ENCODE peak calls at places on chromosomes 6 and 20, in six cellular contexts. K is AG10803, M is BJ, N is RWPE2, L is heart left ventricle, Z is IMR-90. S is an unnamed sample.

GRCh38 chr6:106724848-106725247 is 95.5 kb downstream of the QRSL1 start:
- DNase-seq in K (no peak), M (no peak), N (no peak), L (no peak), Z (no peak), S (no peak)

GRCh38 chr6:5682530-5682929 is 324.2 kb downstream of the NRN1 start:
- DNase-seq in K (no peak), M (no peak), N (no peak), L (no peak), Z (no peak), S (no peak)

GRCh38 chr6:158016571-158017383 is 35.1 kb downstream of the SYNJ2 start:
- DNase-seq in K (peak), M (no peak), N (peak), L (no peak), Z (no peak), S (no peak)

GRCh38 chr6:42963855-42964605 is 3.5 kb downstream of the GNMT start:
- DNase-seq in K (peak), M (no peak), N (no peak), L (no peak), Z (peak), S (no peak)

GRCh38 chr20:31857861-31858835 is 12.2 kb downstream of the DUSP15 start:
- DNase-seq in K (no peak), M (no peak), N (peak), L (no peak), Z (no peak), S (no peak)

GRCh38 chr6:169252805-169253189 is 849 bp downstream of the THBS2 start:
- DNase-seq in K (peak), M (no peak), N (no peak), L (no peak), Z (no peak), S (no peak)

GRCh38 chr6:1395496-1395895 is 6.1 kb downstream of the FOXF2 start:
- DNase-seq in K (no peak), M (no peak), N (no peak), L (peak), Z (no peak), S (no peak)

GRCh38 chr6:36821581-36822335 is 17.5 kb downstream of the CPNE5 start:
- DNase-seq in K (no peak), M (no peak), N (no peak), L (peak), Z (no peak), S (no peak)

GRCh38 chr6:142030115-142030619 is 102.6 kb upstream of the GJE1 start:
- DNase-seq in K (peak), M (no peak), N (no peak), L (no peak), Z (peak), S (no peak)

GRCh38 chr20:5991623-5992441 is 41.4 kb downstream of the MCM8 start:
- DNase-seq in K (peak), M (peak), N (no peak), L (no peak), Z (peak), S (no peak)

GRCh38 chr20:31587545-31588389 is 17.3 kb upstream of the ID1 start:
- DNase-seq in K (peak), M (no peak), N (no peak), L (peak), Z (no peak), S (no peak)

GRCh38 chr6:143527677-143528076 is 16.2 kb upstream of the FUCA2 start:
- DNase-seq in K (no peak), M (no peak), N (no peak), L (no peak), Z (no peak), S (no peak)

GRCh38 chr6:143531720-143532504 is 20.4 kb upstream of the FUCA2 start:
- DNase-seq in K (no peak), M (no peak), N (no peak), L (no peak), Z (no peak), S (no peak)

GRCh38 chr6:143528164-143528811 is 16.8 kb upstream of the FUCA2 start:
- DNase-seq in K (no peak), M (no peak), N (no peak), L (no peak), Z (no peak), S (no peak)

GRCh38 chr6:143529095-143529494 is 17.6 kb upstream of the FUCA2 start:
- DNase-seq in K (peak), M (no peak), N (no peak), L (no peak), Z (no peak), S (no peak)
- TF ChIP-seq CTCF in K (peak), M (no peak), N (peak), L (no peak), Z (no peak), S (peak)

DNA sequence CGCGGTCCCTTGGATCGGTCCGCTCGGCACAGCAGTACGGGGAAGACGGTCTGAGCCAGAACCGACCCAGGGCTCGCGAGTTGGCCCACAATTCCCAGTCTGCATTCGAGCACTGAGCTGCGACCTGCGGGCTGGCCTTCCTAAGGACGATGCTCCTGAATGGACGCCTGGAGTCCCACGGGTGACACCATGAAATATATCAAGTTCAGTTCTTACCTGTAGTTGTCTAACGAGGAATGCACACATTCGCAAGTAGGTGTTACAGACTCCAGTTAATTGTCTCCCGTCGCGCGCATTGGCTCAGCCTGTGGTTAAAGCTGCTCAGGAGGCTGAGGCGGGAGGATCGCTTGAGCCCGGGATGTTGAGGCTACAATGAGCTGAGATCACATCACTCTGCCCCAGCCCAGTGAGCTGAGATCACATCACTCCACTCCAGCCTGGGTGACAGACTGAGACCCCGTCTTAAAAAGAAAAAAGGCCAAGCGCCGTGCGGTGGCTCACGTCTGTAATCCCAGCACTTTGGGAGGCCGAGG is 802 bp downstream of the PEX7 start:
- DNase-seq in K (no peak), M (no peak), N (no peak), L (no peak), Z (no peak), S (no peak)
- H3K4me3 ChIP-seq in K (peak), M (peak), N (peak), L (peak), Z (peak), S (peak)

DNA sequence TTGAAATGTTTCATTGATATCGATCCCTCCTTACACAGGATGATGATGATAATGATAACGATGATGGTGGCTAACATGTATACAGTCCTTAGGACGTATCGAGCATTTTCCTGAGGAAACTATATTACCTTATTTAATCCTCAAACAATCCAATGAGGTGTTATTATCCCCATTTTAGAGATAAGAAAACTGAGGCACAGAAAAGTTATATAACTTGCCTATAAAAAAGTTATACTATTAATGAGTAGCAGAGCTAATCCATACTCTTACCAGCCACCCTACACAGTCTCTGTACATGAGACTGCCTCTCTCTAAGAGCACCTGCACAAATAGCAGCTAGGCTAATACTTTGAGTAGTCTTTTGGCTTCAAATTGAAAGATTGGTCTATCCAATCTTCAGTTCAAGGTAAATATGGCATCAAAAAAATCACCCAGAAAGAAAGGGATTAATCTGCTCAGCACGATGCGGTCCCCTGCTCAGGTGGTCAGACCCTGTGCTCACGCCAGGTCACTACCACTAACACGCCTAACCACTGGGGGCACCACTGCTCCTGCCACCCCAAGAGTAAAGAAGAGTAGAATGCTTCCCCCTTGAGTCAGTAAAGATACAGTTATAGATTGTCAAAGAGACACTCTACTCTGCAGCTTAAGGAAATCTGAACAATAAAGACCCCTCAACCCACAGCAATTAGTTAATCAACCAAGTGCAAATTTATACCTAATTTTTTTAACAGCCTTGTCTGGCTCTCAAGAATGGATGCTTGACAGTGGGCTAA is 15.0 kb downstream of the GABBR1 start:
- DNase-seq in K (no peak), M (no peak), N (no peak), L (no peak), Z (no peak), S (no peak)
- TF ChIP-seq CTCF in K (no peak), M (peak), N (no peak), L (no peak), Z (no peak), S (peak)

GRCh38 chr20:63009988-63010769 is 3.4 kb upstream of the BHLHE23 start:
- DNase-seq in K (no peak), M (no peak), N (no peak), L (no peak), Z (peak), S (no peak)

GRCh38 chr20:63007722-63008488 is 1.1 kb upstream of the BHLHE23 start:
- DNase-seq in K (no peak), M (no peak), N (no peak), L (no peak), Z (no peak), S (no peak)

GRCh38 chr20:63008541-63009043 is 1.8 kb upstream of the BHLHE23 start:
- DNase-seq in K (no peak), M (no peak), N (no peak), L (no peak), Z (no peak), S (no peak)

GRCh38 chr20:63007472-63007721 is 633 bp upstream of the BHLHE23 start:
- DNase-seq in K (no peak), M (no peak), N (no peak), L (no peak), Z (no peak), S (no peak)

GRCh38 chr20:63009044-63009961 is 2.5 kb upstream of the BHLHE23 start:
- DNase-seq in K (peak), M (no peak), N (no peak), L (peak), Z (peak), S (no peak)
- H3K4me3 ChIP-seq in K (no peak), M (no peak), N (no peak), L (peak), Z (no peak), S (no peak)

GRCh38 chr20:34824861-34825529 is 456 bp downstream of the NCOA6 start:
- DNase-seq in K (peak), M (no peak), N (peak), L (peak), Z (peak), S (no peak)
- TF ChIP-seq CTCF in K (no peak), M (no peak), N (peak), L (peak), Z (peak), S (peak)

GRCh38 chr20:53916173-53916512 is 154.3 kb downstream of the BCAS1 start:
- DNase-seq in K (no peak), M (no peak), N (no peak), L (no peak), Z (no peak), S (no peak)
- H3K4me3 ChIP-seq in K (no peak), M (no peak), N (peak), L (peak), Z (no peak), S (no peak)

S was measured in AG04449.